ENCODE peak calls at places on chromosomes 12 and 14, in ten cellular contexts. M is activated effector memory CD4-positive, alpha-beta T cell treated with anti-CD3 and anti-CD28 coated beads, Interleukin-2, amount 50 U/mL, for 16 hours; G is iris pigment epithelial cell; B is amygdala; F is nucleus accumbens; X is left ventricle myocardium inferior; O is GM23338; Z is Right ventricle myocardium superior; H is HS-5; W is activated T-helper 1 cell treated with anti-CD3 and anti-CD28 coated beads, Interleukin-2, amount 50 U/mL, for 16 hours. A is an unnamed sample.
A peak's percentile ranks its signal among the peaks of the same experiment; 100 is the strongest.

GRCh38 chr14:87405563-87405962 is 587.4 kb downstream of the GALC start:
- DNase-seq in M (no peak), G (no peak), B (no peak), F (no peak), X (no peak), O (no peak), Z (no peak), H (no peak), W (no peak), A (no peak)

GRCh38 chr12:67986632-67987031 is 2.6 kb upstream of the IFNG-AS1 start:
- DNase-seq in M (no peak), G (no peak), B (no peak), F (no peak), X (no peak), O (no peak), Z (no peak), H (no peak), W (no peak), A (no peak)

GRCh38 chr12:70744133-70744532 is 106.9 kb upstream of the PTPRB start:
- DNase-seq in M (no peak), G (peak; percentile 2), B (no peak), F (no peak), X (no peak), O (no peak), Z (no peak), H (no peak), W (no peak), A (no peak)

GRCh38 chr12:6285532-6286306 is 24.8 kb upstream of the PLEKHG6 start:
- DNase-seq in M (no peak), G (peak; percentile 72), B (no peak), F (no peak), X (no peak), O (no peak), Z (no peak), H (peak; percentile 64), W (no peak), A (no peak)

GRCh38 chr14:68911594-68912227 is 67.4 kb downstream of the ACTN1 start:
- DNase-seq in M (peak; percentile 89), G (peak; percentile 65), B (peak; percentile 26), F (peak; percentile 20), X (peak; percentile 64), O (peak; percentile 97), Z (peak; percentile 77), H (peak; percentile 34), W (peak; percentile 58), A (no peak)

GRCh38 chr12:103596981-103597380 is 9.9 kb downstream of the STAB2 start:
- DNase-seq in M (no peak), G (no peak), B (no peak), F (no peak), X (no peak), O (no peak), Z (no peak), H (no peak), W (no peak), A (no peak)

GRCh38 chr14:65434216-65434850 is 21.8 kb downstream of the FUT8 start:
- DNase-seq in M (no peak), G (no peak), B (no peak), F (no peak), X (no peak), O (peak; percentile 18), Z (no peak), H (no peak), W (no peak), A (no peak)

GRCh38 chr12:45878630-45879255 is 111.6 kb downstream of the SCAF11 start:
- DNase-seq in M (peak; percentile 72), G (peak; percentile 59), B (no peak), F (no peak), X (no peak), O (no peak), Z (no peak), H (no peak), W (no peak), A (no peak)

GRCh38 chr12:102172436-102172835 is 25.2 kb downstream of the PMCH start:
- DNase-seq in M (no peak), G (peak; percentile 81), B (no peak), F (no peak), X (no peak), O (no peak), Z (no peak), H (no peak), W (no peak), A (peak; percentile 52)

GRCh38 chr14:44700184-44700583 is 193.1 kb upstream of the FSCB start:
- DNase-seq in M (no peak), G (peak; percentile 34), B (no peak), F (no peak), X (no peak), O (no peak), Z (no peak), H (peak; percentile 66), W (no peak), A (no peak)

GRCh38 chr12:118420673-118421072 is 44.3 kb downstream of the SUDS3 start:
- DNase-seq in M (no peak), G (no peak), B (no peak), F (no peak), X (no peak), O (no peak), Z (no peak), H (no peak), W (no peak), A (no peak)

GRCh38 chr12:59928416-59928815 is 332.6 kb downstream of the SLC16A7 start:
- DNase-seq in M (no peak), G (no peak), B (no peak), F (no peak), X (no peak), O (no peak), Z (no peak), H (no peak), W (no peak), A (no peak)

GRCh38 chr14:105532735-105533141 is 6.4 kb downstream of the TMEM121 start:
- DNase-seq in M (no peak), G (peak; percentile 16), B (no peak), F (no peak), X (no peak), O (peak; percentile 8), Z (no peak), H (no peak), W (no peak), A (no peak)

GRCh38 chr12:62737615-62738014 is 197.3 kb downstream of the PPM1H start:
- DNase-seq in M (no peak), G (peak; percentile 51), B (no peak), F (no peak), X (no peak), O (no peak), Z (no peak), H (no peak), W (no peak), A (no peak)

GRCh38 chr14:106809615-106810014 is 1283.2 kb downstream of the TMEM121 start:
- DNase-seq in M (no peak), G (no peak), B (no peak), F (no peak), X (no peak), O (no peak), Z (no peak), H (no peak), W (no peak), A (no peak)

GRCh38 chr14:88095791-88096190 is 90.9 kb downstream of the GPR65 start:
- DNase-seq in M (no peak), G (no peak), B (no peak), F (no peak), X (no peak), O (no peak), Z (no peak), H (no peak), W (no peak), A (no peak)

GRCh38 chr12:13203028-13203922 is 6.7 kb downstream of the EMP1 start:
- DNase-seq in M (no peak), G (no peak), B (no peak), F (no peak), X (peak; percentile 62), O (peak; percentile 83), Z (peak; percentile 79), H (no peak), W (no peak), A (no peak)

GRCh38 chr12:62772556-62772955 is 162.4 kb downstream of the PPM1H start:
- DNase-seq in M (no peak), G (no peak), B (no peak), F (no peak), X (no peak), O (no peak), Z (no peak), H (peak; percentile 29), W (no peak), A (no peak)

GRCh38 chr12:52691076-52691764 is 11.0 kb upstream of the KRT1 start:
- DNase-seq in M (peak; percentile 83), G (no peak), B (no peak), F (no peak), X (no peak), O (peak; percentile 65), Z (no peak), H (no peak), W (peak; percentile 19), A (no peak)

GRCh38 chr12:124480469-124481256 is 86.7 kb downstream of the NCOR2 start:
- DNase-seq in M (peak; percentile 78), G (peak; percentile 91), B (no peak), F (no peak), X (peak; percentile 56), O (no peak), Z (peak; percentile 65), H (no peak), W (no peak), A (no peak)

GRCh38 chr12:96121271-96121711 is 72.9 kb upstream of the ELK3 start:
- DNase-seq in M (no peak), G (peak; percentile 58), B (no peak), F (no peak), X (no peak), O (no peak), Z (no peak), H (no peak), W (no peak), A (no peak)

GRCh38 chr12:107042801-107043200 is 50.5 kb downstream of the CRY1 start:
- DNase-seq in M (no peak), G (no peak), B (no peak), F (no peak), X (no peak), O (no peak), Z (no peak), H (no peak), W (no peak), A (no peak)

GRCh38 chr12:46214668-46215429 is 54.0 kb downstream of the SLC38A1 start:
- DNase-seq in M (peak; percentile 92), G (peak; percentile 33), B (no peak), F (no peak), X (no peak), O (no peak), Z (no peak), H (no peak), W (peak; percentile 74), A (no peak)